ENCODE peak calls at places on chromosome 12, in five cellular contexts. S is Right ventricle myocardium inferior; W is foreskin fibroblast; Y is CD8-positive, alpha-beta memory T cell; T is RPMI7951. I is an unnamed sample.

GRCh38 chr12:31008241-31008711 is 65.4 kb upstream of the DDX11 start:
- DNase-seq in S (no peak), W (no peak), Y (no peak), T (peak), I (peak)

GRCh38 chr12:29725587-29726320 is 58.0 kb downstream of the TMTC1 start:
- DNase-seq in Y (no peak), W (no peak), S (no peak), T (no peak), I (peak)

GRCh38 chr12:47141459-47141858 is 61.7 kb upstream of the AMIGO2 start:
- DNase-seq in Y (no peak), W (no peak), T (no peak), S (no peak), I (no peak)

GRCh38 chr12:80847575-80847974 is 90.2 kb downstream of the LIN7A start:
- DNase-seq in W (no peak), S (no peak), Y (no peak), T (no peak), I (no peak)

GRCh38 chr12:132236129-132236929 is 92.1 kb downstream of the NOC4L start:
- DNase-seq in S (peak), T (no peak), W (no peak), Y (no peak), I (no peak)

GRCh38 chr12:49548822-49549648 is 10.2 kb downstream of the KCNH3 start:
- DNase-seq in Y (peak), W (no peak), T (no peak), S (no peak), I (no peak)

GRCh38 chr12:113187588-113187987 is 2.1 kb downstream of the RITA1 start:
- DNase-seq in Y (no peak), T (peak), S (no peak), W (no peak), I (no peak)

GRCh38 chr12:2613674-2614073 is 181.1 kb upstream of the FKBP4 start:
- DNase-seq in T (peak), S (no peak), Y (no peak), W (peak), I (no peak)

GRCh38 chr12:2944401-2945047 is 14.7 kb upstream of the TEAD4 start:
- DNase-seq in W (no peak), S (no peak), T (no peak), Y (peak), I (peak)

GRCh38 chr12:102950107-102950949 is 7.1 kb upstream of the ASCL1 start:
- DNase-seq in W (no peak), S (no peak), T (peak), Y (no peak), I (peak)

GRCh38 chr12:69821441-69822204 is 3.4 kb upstream of the MYRFL start:
- DNase-seq in S (no peak), Y (no peak), W (peak), T (peak), I (no peak)

GRCh38 chr12:32918890-32919791 is 22.6 kb upstream of the PKP2 start:
- DNase-seq in W (no peak), Y (no peak), S (no peak), T (peak), I (no peak)

GRCh38 chr12:46944104-46944503 is 118.3 kb upstream of the SLC38A4 start:
- DNase-seq in T (peak), S (no peak), Y (no peak), W (peak), I (no peak)

GRCh38 chr12:104733717-104734175 is 224.3 kb downstream of the SLC41A2 start:
- DNase-seq in S (no peak), T (no peak), W (no peak), Y (no peak), I (no peak)

GRCh38 chr12:116954700-116955381 is 44.1 kb downstream of the FBXW8 start:
- DNase-seq in T (no peak), W (no peak), S (no peak), Y (no peak), I (peak)

GRCh38 chr12:12822886-12823285 is 9.7 kb downstream of the DDX47 start:
- DNase-seq in S (no peak), W (no peak), T (no peak), Y (no peak), I (no peak)

GRCh38 chr12:121792607-121793500 is 634 bp downstream of the RHOF start:
- DNase-seq in W (no peak), Y (peak), S (peak), T (no peak), I (peak)

GRCh38 chr12:110244829-110245228 is 36.2 kb upstream of the ATP2A2 start:
- DNase-seq in Y (no peak), W (no peak), T (no peak), S (peak), I (peak)

GRCh38 chr12:13167906-13168305 is 28.6 kb upstream of the EMP1 start:
- DNase-seq in W (no peak), T (no peak), Y (no peak), S (no peak), I (no peak)

GRCh38 chr12:22188431-22188830 is 142.4 kb downstream of the CMAS start:
- DNase-seq in W (no peak), S (no peak), Y (no peak), T (no peak), I (no peak)

GRCh38 chr12:68367903-68368302 is 35.7 kb upstream of the MDM1 start:
- DNase-seq in T (peak), S (no peak), W (no peak), Y (peak), I (no peak)

GRCh38 chr12:43306066-43306465 is 245.9 kb downstream of the ADAMTS20 start:
- DNase-seq in S (no peak), W (peak), T (peak), Y (no peak), I (no peak)

GRCh38 chr12:94039914-94040313 is 108.5 kb upstream of the PLXNC1 start:
- DNase-seq in W (no peak), S (no peak), T (no peak), Y (no peak), I (no peak)

GRCh38 chr12:57229041-57229633 is 374 bp upstream of the SHMT2 start:
- DNase-seq in W (no peak), T (peak), S (no peak), Y (no peak), I (no peak)

GRCh38 chr12:24848941-24849477 is 99.9 kb downstream of the BCAT1 start:
- DNase-seq in W (no peak), T (no peak), S (no peak), Y (no peak), I (no peak)

GRCh38 chr12:127607146-127607725 is 659.7 kb upstream of the TMEM132C start:
- DNase-seq in Y (no peak), T (no peak), W (no peak), S (no peak), I (no peak)

GRCh38 chr12:101670007-101670671 is 27.3 kb upstream of the CHPT1 start:
- DNase-seq in W (peak), T (peak), Y (peak), S (no peak), I (no peak)

GRCh38 chr12:100120355-100120754 is 22.3 kb downstream of the BLTP3B start:
- DNase-seq in W (no peak), T (no peak), S (no peak), Y (no peak), I (no peak)

GRCh38 chr12:27864521-27864920 is 84.5 kb upstream of the MANSC4 start:
- DNase-seq in S (no peak), Y (no peak), W (no peak), T (no peak), I (no peak)

GRCh38 chr12:103561174-103561573 is 25.9 kb upstream of the STAB2 start:
- DNase-seq in Y (no peak), S (no peak), W (no peak), T (peak), I (no peak)

I was measured in Right ventricle myocardium superior.